ENCODE peak calls at places on chromosomes 2 and 18, in nine cellular contexts. U, R, N, L, V, C, Y, Z and M are unnamed samples.

GRCh38 chr2:48414980-48415764 is 114.8 kb upstream of the STON1 start:
- DNase-seq in Y (peak; percentile 86), N (peak; percentile 76), L (no peak), V (peak; percentile 21), R (no peak), Z (no peak), U (no peak), C (no peak), M (peak; percentile 69)

GRCh38 chr2:204023088-204023487 is 86.5 kb downstream of the ICOS start:
- DNase-seq in C (no peak), N (no peak), V (no peak), Z (no peak), U (peak; percentile 29), L (no peak), R (no peak), Y (no peak), M (no peak)

GRCh38 chr2:151853070-151853758 is 25.0 kb upstream of the ARL5A start:
- DNase-seq in Z (no peak), N (no peak), C (no peak), Y (no peak), L (no peak), V (no peak), R (no peak), U (no peak), M (no peak)

GRCh38 chr2:48799605-48800004 is 44.1 kb upstream of the LHCGR start:
- DNase-seq in N (peak; percentile 1), L (no peak), V (no peak), Y (no peak), U (no peak), Z (no peak), C (no peak), R (no peak), M (no peak)

GRCh38 chr18:26685438-26686173 is 137.3 kb upstream of the KCTD1 start:
- DNase-seq in L (no peak), N (no peak), R (no peak), U (no peak), C (no peak), Y (no peak), V (peak; percentile 35), Z (no peak), M (no peak)

GRCh38 chr2:120262150-120262549 is 9.5 kb downstream of the RALB start:
- DNase-seq in C (no peak), V (no peak), Z (no peak), R (no peak), Y (no peak), N (no peak), U (no peak), L (no peak), M (no peak)

GRCh38 chr2:158395166-158395565 is 61.4 kb downstream of the CCDC148 start:
- DNase-seq in V (no peak), N (peak; percentile 20), Y (no peak), C (peak; percentile 34), R (no peak), U (no peak), Z (peak; percentile 25), L (no peak), M (no peak)

GRCh38 chr2:74991977-74992376 is 33.5 kb downstream of the POLE4 start:
- DNase-seq in N (no peak), C (peak; percentile 52), L (no peak), V (peak; percentile 18), R (no peak), U (no peak), Y (no peak), Z (no peak), M (no peak)

GRCh38 chr2:9497017-9497416 is 22.7 kb downstream of the IAH1 start:
- DNase-seq in Y (no peak), L (no peak), U (no peak), C (no peak), N (peak; percentile 39), R (no peak), V (no peak), Z (no peak), M (no peak)

GRCh38 chr2:137910641-137911040 is 53.6 kb upstream of the HNMT start:
- DNase-seq in R (no peak), V (peak; percentile 38), C (no peak), L (peak; percentile 12), N (peak; percentile 19), Z (no peak), Y (no peak), U (no peak), M (no peak)

GRCh38 chr18:49031511-49032188 is 80.9 kb upstream of the SMAD7 start:
- DNase-seq in Y (peak; percentile 26), R (peak; percentile 34), Z (peak; percentile 24), L (no peak), N (no peak), C (no peak), V (no peak), U (peak; percentile 30), M (no peak)

GRCh38 chr18:49029628-49030027 is 78.9 kb upstream of the SMAD7 start:
- DNase-seq in Z (no peak), Y (no peak), N (no peak), U (no peak), L (no peak), V (no peak), R (no peak), C (no peak), M (no peak)

GRCh38 chr18:49032189-49032584 is 81.4 kb upstream of the SMAD7 start:
- DNase-seq in L (no peak), Y (no peak), Z (no peak), U (no peak), N (no peak), V (no peak), R (no peak), C (no peak), M (no peak)

GRCh38 chr18:49030138-49030537 is 79.4 kb upstream of the SMAD7 start:
- DNase-seq in Z (no peak), Y (peak; percentile 9), C (no peak), R (no peak), N (no peak), U (no peak), L (no peak), V (no peak), M (no peak)

GRCh38 chr18:49030692-49031443 is 80.1 kb upstream of the SMAD7 start:
- DNase-seq in N (no peak), L (no peak), Y (no peak), R (no peak), U (no peak), V (no peak), Z (peak; percentile 10), C (no peak), M (no peak)
- H3K27ac ChIP-seq in N (no peak overlapping the region), L (no peak overlapping the region), Y (no peak overlapping the region), R (no peak overlapping the region), U (no peak overlapping the region), V (no peak overlapping the region), Z (no peak overlapping the region), C (no peak overlapping the region), M (no peak overlapping the region)

GRCh38 chr2:46308081-46308480 is 10.9 kb downstream of the EPAS1 start:
- DNase-seq in U (no peak), C (no peak), L (no peak), N (peak; percentile 59), V (no peak), Y (no peak), R (no peak), Z (no peak), M (no peak)
- H3K27ac ChIP-seq in U (no peak overlapping the region), C (no peak overlapping the region), L (peak overlapping the region; percentile 71), N (peak overlapping the region; percentile 91), V (no peak overlapping the region), Y (peak overlapping the region; percentile 16), R (no peak overlapping the region), Z (peak overlapping the region; percentile 82), M (peak overlapping the region; percentile 19)

GRCh38 chr2:189013677-189014380 is 39.7 kb downstream of the COL3A1 start:
- DNase-seq in R (no peak), N (no peak), Z (no peak), L (no peak), U (no peak), C (no peak), Y (no peak), V (no peak), M (no peak)

GRCh38 chr2:189013047-189013446 is 38.9 kb downstream of the COL3A1 start:
- DNase-seq in L (no peak), U (no peak), N (no peak), Y (no peak), R (no peak), C (no peak), V (no peak), Z (no peak), M (no peak)

GRCh38 chr2:189016311-189016830 is 42.2 kb downstream of the COL3A1 start:
- DNase-seq in Y (no peak), U (no peak), N (no peak), R (no peak), C (no peak), Z (no peak), L (no peak), V (no peak), M (no peak)

GRCh38 chr2:189015378-189015777 is 41.2 kb downstream of the COL3A1 start:
- DNase-seq in V (peak; percentile 7), N (no peak), L (no peak), C (no peak), R (no peak), Y (no peak), U (no peak), Z (no peak), M (no peak)

DNA sequence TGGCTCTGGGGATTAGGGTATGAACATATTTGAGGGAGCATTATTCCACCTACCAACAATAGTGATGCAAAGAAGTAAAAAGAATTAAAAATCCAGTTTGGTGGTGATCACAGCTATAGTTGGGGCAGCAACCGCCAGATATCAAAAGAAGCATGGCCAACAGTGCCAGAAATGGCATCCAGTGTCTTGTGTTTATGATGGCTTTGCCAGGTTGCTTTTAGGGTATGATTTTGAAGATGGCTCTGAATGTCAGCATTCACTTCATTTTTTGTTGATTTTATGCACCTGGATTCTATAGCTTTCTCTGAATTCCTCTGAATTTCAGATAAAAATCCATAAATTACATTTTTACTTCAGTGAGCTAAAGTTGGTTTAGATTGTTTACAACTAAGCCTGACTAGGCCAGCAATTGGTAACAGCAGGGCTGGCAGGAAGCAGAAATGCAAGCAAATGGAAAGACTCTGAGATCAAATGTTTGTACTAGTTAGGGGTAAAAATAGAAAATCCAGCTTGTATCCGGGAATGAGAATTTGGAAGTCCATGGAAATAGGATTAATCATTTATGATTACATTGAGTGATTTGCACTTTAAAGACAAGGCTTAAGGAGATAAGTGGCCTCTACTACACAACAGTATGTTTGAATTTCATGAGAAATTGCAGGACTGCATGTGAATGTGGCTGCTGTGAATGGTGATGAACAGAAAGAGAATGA is 40.4 kb downstream of the COL3A1 start:
- DNase-seq in N (no peak), R (no peak), Z (no peak), V (no peak), L (no peak), C (no peak), U (no peak), Y (no peak), M (no peak)
- H3K27ac ChIP-seq in N (no peak overlapping the region), R (peak overlapping the region; percentile 25), Z (peak overlapping the region; percentile 68), V (no peak overlapping the region), L (no peak overlapping the region), C (no peak overlapping the region), U (no peak overlapping the region), Y (no peak overlapping the region), M (no peak overlapping the region)

GRCh38 chr2:185833864-185834263 is 95.3 kb downstream of the FSIP2 start:
- DNase-seq in L (no peak), Z (no peak), Y (no peak), C (no peak), R (no peak), U (no peak), V (no peak), N (no peak), M (no peak)

DNA sequence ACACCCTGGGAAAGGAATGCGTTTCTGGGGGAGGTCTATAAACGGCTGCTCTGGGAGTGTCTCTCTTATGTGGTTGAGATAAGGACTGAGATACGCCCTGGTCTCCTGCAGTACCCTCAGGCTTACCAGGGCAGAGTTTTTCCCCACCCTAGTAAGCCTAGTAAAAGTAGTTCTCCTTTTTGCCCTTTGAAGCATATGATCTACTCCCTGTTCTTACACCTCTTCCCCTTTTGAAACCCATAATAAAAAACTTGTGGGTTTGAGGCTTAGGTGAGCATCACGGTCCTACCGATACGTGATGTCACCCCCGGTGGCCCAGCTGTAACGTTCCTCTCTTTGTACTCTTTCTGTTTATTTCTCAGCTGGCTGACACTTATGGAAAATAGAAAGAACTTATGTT is 97.4 kb downstream of the FSIP2 start:
- DNase-seq in U (no peak), N (no peak), V (no peak), L (no peak), Z (no peak), Y (no peak), C (no peak), R (no peak), M (no peak)
- H3K27ac ChIP-seq in U (no peak overlapping the region), N (no peak overlapping the region), V (no peak overlapping the region), L (no peak overlapping the region), Z (no peak overlapping the region), Y (no peak overlapping the region), C (no peak overlapping the region), R (no peak overlapping the region), M (no peak overlapping the region)